ENCODE peak calls at places on chromosome 19, in eight cellular contexts. N is choroid plexus epithelial cell, L is breast epithelium, C is MCF 10A, Q is RWPE1, B is NCI-H2107, U is psoas muscle, A is Peyer's patch. F is an unnamed sample.

GRCh38 chr19:38277969-38278680 is 13.8 kb downstream of the SPINT2 start:
- DNase-seq in B (no peak), N (no peak), Q (no peak), L (peak; percentile 46), U (no peak), C (no peak), A (peak; percentile 60), F (peak; percentile 60)

GRCh38 chr19:5547881-5548280 is 19.9 kb downstream of the TINCR start:
- DNase-seq in B (peak; percentile 3), C (peak; percentile 51), A (peak; percentile 50), U (no peak), Q (peak; percentile 36), L (no peak), N (peak; percentile 61), F (peak; percentile 68)

GRCh38 chr19:3649888-3650287 is 23.3 kb upstream of the CACTIN start:
- DNase-seq in U (no peak), Q (no peak), C (no peak), L (no peak), A (no peak), N (no peak), B (no peak), F (no peak)

GRCh38 chr19:57269515-57270250 is 10.6 kb upstream of the ZNF460 start:
- DNase-seq in U (no peak), L (no peak), Q (peak; percentile 70), N (peak; percentile 85), A (no peak), B (no peak), C (peak; percentile 63), F (peak; percentile 62)

GRCh38 chr19:1470864-1471513 is 8.0 kb downstream of the C19orf25 start:
- DNase-seq in L (no peak), N (no peak), Q (no peak), C (peak; percentile 35), A (no peak), B (no peak), U (peak; percentile 56), F (no peak)

GRCh38 chr19:13146763-13147563 is 3.2 kb downstream of the STX10 start:
- DNase-seq in L (no peak), N (peak; percentile 38), A (no peak), U (peak; percentile 67), C (peak; percentile 84), B (no peak), Q (no peak), F (no peak)

GRCh38 chr19:31348416-31349159 is 648 bp downstream of the TSHZ3 start:
- DNase-seq in A (peak; percentile 53), C (no peak), U (no peak), Q (no peak), L (no peak), B (no peak), N (peak; percentile 43), F (no peak)

GRCh38 chr19:49497047-49497789 is 984 bp downstream of the RPS11 start:
- DNase-seq in N (peak; percentile 71), L (no peak), A (peak; percentile 95), U (peak; percentile 72), B (no peak), C (peak; percentile 68), Q (peak; percentile 56), F (peak; percentile 70)

GRCh38 chr19:14562660-14563589 is 8.9 kb downstream of the NDUFB7 start:
- DNase-seq in C (no peak), B (no peak), A (no peak), L (no peak), U (peak; percentile 67), Q (no peak), N (no peak), F (no peak)

GRCh38 chr19:43625918-43626579 is 6.6 kb upstream of the ZNF428 start:
- DNase-seq in L (no peak), A (no peak), Q (peak; percentile 53), N (no peak), B (no peak), U (no peak), C (peak; percentile 32), F (no peak)